ENCODE peak calls at places on chromosome 1, in seven cellular contexts. U is H9, D is IMR-90, C is neuronal stem cell, M is H1, S is mesendoderm, Y is trophoblast cell. P is an unnamed sample.

GRCh38 chr1:203371288-203371687 is 20.4 kb upstream of the FMOD start:
- DNase-seq in C (no peak), M (no peak), U (no peak), D (no peak), S (no peak), Y (no peak), P (no peak)

GRCh38 chr1:178993559-178993958 is 32.1 kb upstream of the FAM20B start:
- DNase-seq in S (no peak), M (no peak), Y (no peak), D (no peak), U (no peak), C (no peak), P (no peak)

GRCh38 chr1:91781371-91781825 is 104.6 kb downstream of the TGFBR3 start:
- DNase-seq in C (no peak), Y (peak; percentile 29), M (no peak), U (no peak), D (peak; percentile 93), S (no peak), P (peak; percentile 84)

GRCh38 chr1:40673452-40673851 is 8.0 kb upstream of the RIMS3 start:
- DNase-seq in D (peak; percentile 44), M (no peak), Y (no peak), U (no peak), C (no peak), S (no peak), P (no peak)

GRCh38 chr1:154878371-154879355 is 8.6 kb upstream of the KCNN3 start:
- DNase-seq in S (peak; percentile 85), U (peak; percentile 94), D (peak; percentile 62), M (peak; percentile 93), C (peak; percentile 81), Y (peak; percentile 84), P (peak; percentile 73)

GRCh38 chr1:111792249-111792648 is 36.5 kb downstream of the DDX20 start:
- DNase-seq in S (peak; percentile 21), M (no peak), Y (no peak), U (no peak), C (no peak), D (no peak), P (no peak)

GRCh38 chr1:101996830-101997485 is at the start of gene OLFM3:
- DNase-seq in C (peak; percentile 79), M (peak; percentile 81), D (no peak), U (peak; percentile 87), Y (peak; percentile 15), S (peak; percentile 86), P (peak; percentile 48)

GRCh38 chr1:210222288-210223006 is 10.1 kb upstream of the SERTAD4 start:
- DNase-seq in M (no peak), D (no peak), C (no peak), S (peak; percentile 91), Y (peak; percentile 18), U (peak; percentile 58), P (peak; percentile 43)

GRCh38 chr1:44698138-44698537 is 23.6 kb downstream of the ARMH1 start:
- DNase-seq in Y (no peak), C (no peak), S (no peak), D (no peak), M (no peak), U (no peak), P (no peak)

GRCh38 chr1:186605762-186606350 is 74.4 kb downstream of the PTGS2 start:
- DNase-seq in D (peak; percentile 59), M (peak; percentile 63), C (peak; percentile 50), S (peak; percentile 88), Y (peak; percentile 58), U (peak; percentile 79), P (peak; percentile 71)

GRCh38 chr1:200642481-200642880 is 21.9 kb upstream of the KIF14 start:
- DNase-seq in M (no peak), U (no peak), Y (peak; percentile 77), C (no peak), S (no peak), D (no peak), P (no peak)

GRCh38 chr1:23979387-23980005 is 631 bp downstream of the SRSF10 start:
- DNase-seq in Y (no peak), M (no peak), S (peak; percentile 78), D (no peak), C (no peak), U (no peak), P (no peak)

GRCh38 chr1:91601554-91602322 is 101.1 kb downstream of the CDC7 start:
- DNase-seq in Y (no peak), U (no peak), S (no peak), D (no peak), C (no peak), M (no peak), P (no peak)

GRCh38 chr1:88354256-88354655 is 329.8 kb upstream of the PKN2 start:
- DNase-seq in Y (no peak), M (no peak), C (no peak), U (no peak), D (no peak), S (no peak), P (no peak)

GRCh38 chr1:202858306-202858705 is 30.6 kb downstream of the RABIF start:
- DNase-seq in M (no peak), S (no peak), Y (peak; percentile 28), C (no peak), U (no peak), D (peak; percentile 7), P (peak; percentile 29)

DNA sequence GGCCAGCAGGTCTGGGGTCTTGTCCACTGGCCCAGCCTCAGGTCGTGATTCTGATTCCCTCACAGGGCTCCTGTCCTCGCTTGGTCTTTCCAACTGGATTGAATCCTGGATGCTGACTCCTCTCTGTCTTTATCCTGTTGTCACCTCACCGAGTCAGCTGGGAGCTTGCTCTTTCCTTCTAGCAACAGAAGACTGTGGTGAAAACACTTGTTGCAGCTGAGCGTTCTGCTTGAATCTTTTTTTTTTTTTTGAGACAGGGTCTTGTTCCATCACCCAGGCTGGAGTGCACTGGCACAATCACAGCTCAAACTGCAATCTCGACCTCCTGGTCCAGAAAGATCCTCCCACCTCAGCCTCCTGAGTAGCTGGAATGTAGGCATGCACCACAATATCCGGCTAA is 8.0 kb upstream of the WNT4 start:
- DNase-seq in M (no peak), Y (no peak), C (no peak), D (no peak), U (no peak), S (no peak), P (no peak)
- H4K8ac ChIP-seq in M (no peak overlapping the region), Y (no peak overlapping the region), C (no peak overlapping the region), D (no peak overlapping the region), U (no peak overlapping the region), S (no peak overlapping the region), P (no peak overlapping the region)

DNA sequence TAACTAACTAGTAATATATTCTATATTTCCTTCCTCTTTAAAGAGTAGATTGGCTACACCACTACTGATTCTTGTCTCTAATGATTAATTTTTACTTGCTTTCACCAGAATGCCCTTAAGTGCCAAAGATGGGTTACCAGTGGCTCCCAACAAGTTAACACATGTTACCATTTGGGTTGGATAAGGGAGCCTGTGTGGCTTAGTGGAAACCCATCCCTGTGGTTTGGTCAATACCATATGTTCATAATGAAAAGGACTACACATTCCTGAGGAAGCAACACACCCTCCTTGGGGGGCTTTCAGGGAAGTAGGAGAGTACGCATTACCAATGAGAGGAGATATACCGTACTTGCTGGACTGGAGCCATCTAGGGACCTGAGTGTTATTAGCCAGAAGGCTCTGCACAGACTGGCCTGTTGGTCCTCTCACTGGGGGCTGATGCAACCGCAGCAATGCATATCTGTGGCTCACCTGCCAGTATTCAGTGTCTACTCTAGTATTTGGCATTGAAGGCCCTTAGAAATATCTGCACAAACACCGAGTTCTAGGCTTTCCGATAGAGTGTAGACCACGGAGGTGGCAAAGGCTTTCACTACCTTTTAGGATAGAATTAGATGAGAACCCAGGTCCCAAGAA is 29.3 kb upstream of the PLXNA2 start:
- DNase-seq in M (no peak), Y (no peak), C (no peak), S (no peak), D (no peak), U (no peak), P (no peak)
- H3K18ac ChIP-seq in M (no peak overlapping the region), Y (no peak overlapping the region), C (no peak overlapping the region), S (peak overlapping the region; percentile 52), D (no peak overlapping the region), U (no peak overlapping the region), P (no peak overlapping the region)

GRCh38 chr1:235358899-235359298 is 8.3 kb upstream of the TBCE start:
- DNase-seq in M (no peak), U (no peak), Y (no peak), D (no peak), C (no peak), S (no peak), P (no peak)

GRCh38 chr1:235351898-235352297 is 15.3 kb upstream of the TBCE start:
- DNase-seq in Y (no peak), S (no peak), M (no peak), D (no peak), U (no peak), C (no peak), P (no peak)

GRCh38 chr1:235357485-235358378 is 9.5 kb upstream of the TBCE start:
- DNase-seq in U (peak; percentile 75), Y (no peak), D (no peak), C (peak; percentile 23), S (peak; percentile 57), M (peak; percentile 51), P (no peak)
- H4K8ac ChIP-seq in U (no peak overlapping the region), Y (no peak overlapping the region), D (no peak overlapping the region), C (no peak overlapping the region), S (no peak overlapping the region), M (no peak overlapping the region), P (no peak overlapping the region)

GRCh38 chr1:244339776-244340175 is 111.9 kb downstream of the ADSS2 start:
- DNase-seq in S (no peak), C (no peak), M (no peak), U (peak; percentile 26), D (no peak), Y (no peak), P (no peak)
- H3K18ac ChIP-seq in S (peak overlapping the region; percentile 24), C (peak overlapping the region; percentile 12), M (peak overlapping the region; percentile 6), U (no peak overlapping the region), D (no peak overlapping the region), Y (no peak overlapping the region), P (no peak overlapping the region)